ENCODE peak calls at places on chromosomes 11 and 22, in nine cellular contexts. B, J, M, T, E, F, X, K and P are unnamed samples.

GRCh38 chr11:110724358-110724757 is 12.1 kb upstream of the ARHGAP20 start:
- DNase-seq in B (no peak), J (no peak), M (no peak), T (no peak), E (no peak), F (no peak), X (no peak), K (no peak), P (no peak)

GRCh38 chr11:112583246-112583893 is 322.7 kb upstream of the PLET1 start:
- DNase-seq in B (no peak), J (no peak), M (no peak), T (no peak), E (no peak), F (no peak), X (no peak), K (no peak), P (no peak)

GRCh38 chr11:71286701-71287643 is 34.6 kb upstream of the SHANK2 start:
- DNase-seq in B (peak), J (peak), M (peak), T (peak), E (no peak), F (no peak), X (no peak), K (peak), P (no peak)

GRCh38 chr11:20055312-20055711 is 105.0 kb downstream of the DBX1 start:
- DNase-seq in B (no peak), J (no peak), M (no peak), T (no peak), E (no peak), F (no peak), X (no peak), K (no peak), P (no peak)

GRCh38 chr22:49810363-49811013 is 17.2 kb downstream of the BRD1 start:
- DNase-seq in B (no peak), J (peak), M (no peak), T (no peak), E (no peak), F (no peak), X (no peak), K (no peak), P (no peak)

GRCh38 chr11:123033895-123034294 is 28.0 kb downstream of the HSPA8 start:
- DNase-seq in B (no peak), J (no peak), M (no peak), T (no peak), E (no peak), F (no peak), X (no peak), K (no peak), P (no peak)

GRCh38 chr11:110376711-110377324 is 52.9 kb upstream of the FDX1 start:
- DNase-seq in B (peak), J (peak), M (peak), T (peak), E (peak), F (no peak), X (peak), K (peak), P (peak)

GRCh38 chr11:19929147-19929546 is 216.5 kb downstream of the NAV2 start:
- DNase-seq in B (no peak), J (no peak), M (no peak), T (no peak), E (no peak), F (no peak), X (no peak), K (no peak), P (no peak)

GRCh38 chr11:44775366-44776356 is 48.9 kb downstream of the TSPAN18 start:
- DNase-seq in B (peak), J (no peak), M (peak), T (peak), E (no peak), F (no peak), X (peak), K (no peak), P (peak)

GRCh38 chr11:130599073-130599654 is 150.7 kb downstream of the ADAMTS15 start:
- DNase-seq in B (no peak), J (peak), M (no peak), T (no peak), E (no peak), F (no peak), X (no peak), K (no peak), P (no peak)

GRCh38 chr11:14687943-14688627 is 44.5 kb downstream of the PDE3B start:
- DNase-seq in B (no peak), J (no peak), M (no peak), T (no peak), E (no peak), F (no peak), X (no peak), K (no peak), P (no peak)

GRCh38 chr22:20015971-20016733 is 471 bp downstream of the ARVCF start:
- DNase-seq in B (no peak), J (no peak), M (peak), T (peak), E (no peak), F (no peak), X (peak), K (no peak), P (peak)

GRCh38 chr11:200224-201003 is 6.8 kb downstream of the BET1L start:
- DNase-seq in B (no peak), J (no peak), M (no peak), T (no peak), E (no peak), F (peak), X (no peak), K (no peak), P (no peak)

GRCh38 chr11:32231909-32232493 is 141.1 kb downstream of the RCN1 start:
- DNase-seq in B (peak), J (peak), M (peak), T (peak), E (no peak), F (no peak), X (peak), K (no peak), P (peak)

GRCh38 chr11:86230921-86231320 is 13.6 kb upstream of the EED start:
- DNase-seq in B (peak), J (no peak), M (no peak), T (no peak), E (no peak), F (no peak), X (no peak), K (no peak), P (no peak)

GRCh38 chr22:37331811-37332536 is 49.7 kb downstream of the CYTH4 start:
- DNase-seq in B (no peak), J (no peak), M (no peak), T (peak), E (no peak), F (no peak), X (no peak), K (no peak), P (no peak)
- TF ChIP-seq CTCF in B (peak), J (no peak), M (no peak), T (no peak), E (no peak), F (no peak), X (no peak), K (no peak), P (no peak)

DNA sequence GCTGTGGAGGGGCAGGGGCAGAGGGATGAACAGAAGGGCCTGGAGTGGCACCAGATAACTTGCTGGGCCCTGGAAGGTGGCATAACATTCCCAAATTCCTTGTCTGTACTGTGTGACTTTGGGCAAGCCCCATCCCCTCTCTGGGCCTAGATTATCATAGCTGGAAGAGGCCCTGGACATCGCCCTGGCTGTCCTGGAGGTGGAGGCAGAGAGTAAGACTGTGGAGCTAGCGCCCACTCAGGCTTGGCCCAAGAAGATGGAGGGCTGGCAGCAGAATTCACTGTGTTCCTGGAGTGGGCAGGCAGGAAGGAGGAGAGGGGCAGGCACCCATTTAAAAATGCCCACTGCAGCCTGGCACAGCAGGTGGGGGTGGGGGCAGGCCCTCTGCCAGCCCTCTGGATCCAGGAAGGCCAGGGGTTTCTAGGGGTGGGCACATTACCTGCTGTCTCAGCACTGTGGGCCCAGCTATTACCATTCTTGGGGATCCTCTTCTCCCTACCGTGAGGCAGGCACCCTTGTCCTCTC is 22.6 kb downstream of the ARHGEF17 start:
- DNase-seq in B (peak), J (no peak), M (peak), T (no peak), E (no peak), F (no peak), X (peak), K (no peak), P (no peak)
- TF ChIP-seq CTCF in B (peak), J (peak), M (no peak), T (no peak), E (no peak), F (peak), X (no peak), K (peak), P (peak)

GRCh38 chr11:72575533-72576170 is 98.6 kb downstream of the PDE2A start:
- DNase-seq in B (no peak), J (no peak), M (no peak), T (no peak), E (no peak), F (no peak), X (no peak), K (no peak), P (no peak)

GRCh38 chr11:72570893-72571741 is 103.1 kb downstream of the PDE2A start:
- DNase-seq in B (no peak), J (no peak), M (no peak), T (no peak), E (no peak), F (no peak), X (no peak), K (no peak), P (no peak)

GRCh38 chr11:72574534-72575460 is 99.4 kb downstream of the PDE2A start:
- DNase-seq in B (no peak), J (no peak), M (no peak), T (no peak), E (no peak), F (no peak), X (no peak), K (no peak), P (no peak)

GRCh38 chr11:72574046-72574445 is 100.2 kb downstream of the PDE2A start:
- DNase-seq in B (no peak), J (no peak), M (no peak), T (no peak), E (no peak), F (no peak), X (no peak), K (no peak), P (no peak)

GRCh38 chr11:72573380-72573949 is 100.8 kb downstream of the PDE2A start:
- DNase-seq in B (peak), J (peak), M (peak), T (peak), E (no peak), F (no peak), X (peak), K (no peak), P (peak)
- TF ChIP-seq CTCF in B (peak), J (peak), M (peak), T (peak), E (peak), F (peak), X (peak), K (peak), P (peak)

DNA sequence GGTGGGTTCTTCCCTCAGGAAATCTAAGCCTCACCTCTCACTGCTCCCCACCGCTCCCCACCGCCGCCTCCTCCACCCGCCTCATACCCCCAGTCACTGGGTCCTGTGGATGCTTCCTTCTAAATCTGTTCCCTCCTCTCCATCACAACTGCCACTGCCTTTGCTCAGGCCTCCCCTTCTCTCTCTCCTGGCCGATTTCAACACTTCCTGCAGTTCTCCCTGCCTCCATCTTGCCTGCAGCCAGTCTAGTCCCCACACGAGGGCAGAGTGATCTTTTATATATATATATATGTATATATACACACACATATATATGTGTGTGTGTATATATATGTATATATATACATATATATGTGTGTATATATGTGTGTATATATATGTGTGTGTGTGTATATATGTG is 27.8 kb downstream of the CREB3L1 start:
- DNase-seq in B (peak), J (no peak), M (no peak), T (no peak), E (no peak), F (no peak), X (no peak), K (no peak), P (no peak)
- TF ChIP-seq CTCF in B (peak), J (peak), M (no peak), T (no peak), E (no peak), F (peak), X (no peak), K (peak), P (no peak)

GRCh38 chr11:119750056-119750455 is 21.1 kb upstream of the NECTIN1 start:
- DNase-seq in B (no peak), J (no peak), M (no peak), T (no peak), E (no peak), F (no peak), X (no peak), K (no peak), P (no peak)

GRCh38 chr11:119754199-119754598 is 25.2 kb upstream of the NECTIN1 start:
- DNase-seq in B (no peak), J (no peak), M (no peak), T (no peak), E (no peak), F (no peak), X (no peak), K (no peak), P (no peak)

GRCh38 chr11:119752946-119753345 is 23.9 kb upstream of the NECTIN1 start:
- DNase-seq in B (no peak), J (no peak), M (no peak), T (no peak), E (no peak), F (no peak), X (no peak), K (no peak), P (no peak)

GRCh38 chr11:119751281-119752060 is 22.5 kb upstream of the NECTIN1 start:
- DNase-seq in B (no peak), J (no peak), M (no peak), T (no peak), E (no peak), F (no peak), X (no peak), K (no peak), P (no peak)

DNA sequence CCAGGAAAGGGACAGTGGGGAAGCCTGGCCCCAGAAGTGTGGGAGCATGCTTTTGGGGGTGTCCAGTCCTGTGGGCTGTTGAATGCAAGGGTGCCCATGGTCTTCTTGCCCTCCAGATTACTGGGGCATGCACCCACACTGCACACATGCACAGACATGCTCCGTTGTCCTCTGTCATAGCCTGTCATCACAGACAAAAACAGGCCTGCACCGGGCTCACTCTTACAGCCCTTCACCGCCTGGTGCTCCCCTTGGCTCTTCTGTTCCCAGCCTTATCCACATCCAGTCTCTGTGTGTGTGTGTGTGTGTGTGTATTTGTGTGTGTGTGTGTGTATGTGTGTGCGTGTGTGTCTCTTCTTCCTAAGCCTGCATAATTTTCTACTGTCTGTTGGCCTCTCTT is 23.3 kb upstream of the NECTIN1 start:
- DNase-seq in B (no peak), J (no peak), M (no peak), T (no peak), E (no peak), F (no peak), X (no peak), K (no peak), P (no peak)
- TF ChIP-seq CTCF in B (no peak), J (no peak), M (no peak), T (no peak), E (no peak), F (no peak), X (no peak), K (no peak), P (no peak)

GRCh38 chr11:75270896-75271415 is 30.4 kb downstream of the TPBGL start:
- DNase-seq in B (peak), J (no peak), M (no peak), T (no peak), E (no peak), F (no peak), X (peak), K (no peak), P (no peak)
- TF ChIP-seq CTCF in B (peak), J (peak), M (no peak), T (peak), E (no peak), F (peak), X (no peak), K (peak), P (peak)